ENCODE peak calls at places on chromosome 19, in seven cellular contexts. E is tibial artery, S is iPS DF 6.9, X is neuronal stem cell, K is RWPE2, P is esophagus squamous epithelium, O is right lobe of liver. U is an unnamed sample.
A peak's percentile ranks its signal among the peaks of the same experiment; 100 is the strongest.

GRCh38 chr19:11278670-11279069 is 16.3 kb upstream of the DOCK6 start:
- DNase-seq in E (no peak), S (no peak), X (no peak), K (no peak), P (no peak), O (no peak), U (no peak)

GRCh38 chr19:47663911-47664771 is 49.1 kb upstream of the EHD2 start:
- DNase-seq in E (peak; percentile 90), S (no peak), X (no peak), K (no peak), P (peak; percentile 10), O (peak; percentile 56), U (peak; percentile 55)

GRCh38 chr19:12669272-12670158 is 2.9 kb downstream of the WDR83 start:
- DNase-seq in E (peak; percentile 86), S (no peak), X (peak; percentile 77), K (no peak), P (no peak), O (peak; percentile 77), U (peak; percentile 85)

GRCh38 chr19:47658431-47659383 is 49.8 kb downstream of the BICRA start:
- DNase-seq in E (no peak), S (no peak), X (no peak), K (no peak), P (no peak), O (no peak), U (peak; percentile 78)

GRCh38 chr19:8021374-8021773 is 15.9 kb upstream of the ELAVL1 start:
- DNase-seq in E (no peak), S (no peak), X (no peak), K (no peak), P (no peak), O (peak; percentile 57), U (no peak)

GRCh38 chr19:40716031-40716654 is 543 bp downstream of the COQ8B start:
- DNase-seq in E (peak; percentile 77), S (no peak), X (no peak), K (peak; percentile 91), P (no peak), O (no peak), U (peak; percentile 59)

GRCh38 chr19:6378036-6378435 is 2.3 kb upstream of the PSPN start:
- DNase-seq in E (no peak), S (no peak), X (no peak), K (no peak), P (no peak), O (no peak), U (no peak)

GRCh38 chr19:35901854-35902661 is at the start of gene HCST:
- DNase-seq in E (no peak), S (no peak), X (no peak), K (no peak), P (no peak), O (no peak), U (no peak)

GRCh38 chr19:49746206-49746958 is 16.7 kb downstream of the TSKS start:
- DNase-seq in E (no peak), S (peak; percentile 89), X (no peak), K (peak; percentile 78), P (no peak), O (peak; percentile 60), U (no peak)

GRCh38 chr19:1157931-1158884 is 15.9 kb downstream of the SBNO2 start:
- DNase-seq in E (no peak), S (no peak), X (no peak), K (no peak), P (no peak), O (peak; percentile 22), U (no peak)

GRCh38 chr19:52473655-52474350 is 20.4 kb downstream of the ZNF578 start:
- DNase-seq in E (no peak), S (no peak), X (no peak), K (no peak), P (no peak), O (no peak), U (no peak)

GRCh38 chr19:18208098-18208951 is 4.5 kb upstream of the RAB3A start:
- DNase-seq in E (no peak), S (no peak), X (no peak), K (no peak), P (no peak), O (no peak), U (peak; percentile 71)

GRCh38 chr19:52936151-52936957 is 13.1 kb upstream of the ZNF888 start:
- DNase-seq in E (peak; percentile 10), S (no peak), X (no peak), K (no peak), P (no peak), O (no peak), U (peak; percentile 74)

GRCh38 chr19:17576758-17577532 is 21.5 kb downstream of the COLGALT1 start:
- DNase-seq in E (no peak), S (peak; percentile 92), X (peak; percentile 84), K (peak; percentile 85), P (no peak), O (no peak), U (peak; percentile 92)

GRCh38 chr19:50003810-50004419 is 21.3 kb downstream of the VRK3 start:
- DNase-seq in E (peak; percentile 87), S (no peak), X (no peak), K (no peak), P (no peak), O (no peak), U (no peak)

GRCh38 chr19:33295621-33296472 is 6.5 kb downstream of the CEBPA start:
- DNase-seq in E (no peak), S (no peak), X (no peak), K (peak; percentile 19), P (no peak), O (no peak), U (peak; percentile 5)

GRCh38 chr19:48879025-48879572 is 6.9 kb downstream of the PPP1R15A start:
- DNase-seq in E (no peak), S (no peak), X (no peak), K (no peak), P (no peak), O (no peak), U (no peak)

GRCh38 chr19:10872551-10873107 is 1.3 kb downstream of the CARM1 start:
- DNase-seq in E (no peak), S (no peak), X (no peak), K (no peak), P (no peak), O (no peak), U (no peak)

GRCh38 chr19:29587518-29587986 is 18.5 kb upstream of the POP4 start:
- DNase-seq in E (no peak), S (no peak), X (no peak), K (no peak), P (no peak), O (no peak), U (peak; percentile 27)

GRCh38 chr19:27966390-27966816 is 1246.5 kb downstream of the UQCRFS1 start:
- DNase-seq in E (no peak), S (no peak), X (no peak), K (no peak), P (no peak), O (no peak), U (no peak)

GRCh38 chr19:648904-649733 is 9.4 kb downstream of the FGF22 start:
- DNase-seq in E (no peak), S (no peak), X (no peak), K (no peak), P (no peak), O (no peak), U (no peak)

DNA sequence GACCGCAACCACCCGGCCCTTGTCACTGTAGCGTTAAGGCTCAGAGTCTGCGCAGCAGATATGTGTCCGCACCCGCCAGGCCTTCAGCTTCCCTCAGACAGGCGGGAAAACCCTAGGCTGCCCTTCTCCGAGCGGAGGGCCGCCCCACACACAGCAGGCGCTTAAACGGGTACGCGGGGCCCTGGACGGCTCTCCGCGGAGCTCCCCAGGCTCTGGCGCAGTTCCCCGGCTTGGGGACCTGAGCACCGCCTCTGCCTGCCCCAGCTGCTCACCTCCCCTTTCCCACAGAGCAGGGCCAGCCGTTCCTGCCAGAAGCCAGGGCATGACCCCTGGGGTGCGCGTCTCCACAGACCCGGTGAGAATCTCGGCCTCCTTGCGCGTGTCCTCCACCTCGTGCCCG is 599 bp downstream of the ZNF135 start:
- DNase-seq in E (no peak), S (no peak), X (no peak), K (no peak), P (no peak), O (no peak), U (no peak)
- H3K4me1 ChIP-seq in E (peaks cover 10% of the 10 kb centered on the region), S (no peaks in the 10 kb centered on the region), X (no peaks in the 10 kb centered on the region), K (no peaks in the 10 kb centered on the region), P (peaks cover 4% of the 10 kb centered on the region), O (no peaks in the 10 kb centered on the region), U (no peaks in the 10 kb centered on the region)

GRCh38 chr19:38412961-38413360 is 10.1 kb downstream of the FAM98C start:
- DNase-seq in E (no peak), S (no peak), X (no peak), K (no peak), P (no peak), O (no peak), U (no peak)
- H3K4me3 ChIP-seq in E (no peak overlapping the region), S (no peak overlapping the region), X (no peak overlapping the region), K (no peak overlapping the region), P (no peak overlapping the region), O (no peak overlapping the region), U (no peak overlapping the region)

GRCh38 chr19:2235396-2236284 is 489 bp downstream of the PLEKHJ1 start:
- DNase-seq in E (no peak), S (no peak), X (no peak), K (no peak), P (no peak), O (no peak), U (peak; percentile 86)
- H3K4me1 ChIP-seq in E (peaks cover 39% of the 10 kb centered on the region), S (no peaks in the 10 kb centered on the region), X (peaks cover 23% of the 10 kb centered on the region), K (peaks cover 10% of the 10 kb centered on the region), P (peaks cover 27% of the 10 kb centered on the region), O (peaks cover 38% of the 10 kb centered on the region), U (peaks cover 40% of the 10 kb centered on the region)

DNA sequence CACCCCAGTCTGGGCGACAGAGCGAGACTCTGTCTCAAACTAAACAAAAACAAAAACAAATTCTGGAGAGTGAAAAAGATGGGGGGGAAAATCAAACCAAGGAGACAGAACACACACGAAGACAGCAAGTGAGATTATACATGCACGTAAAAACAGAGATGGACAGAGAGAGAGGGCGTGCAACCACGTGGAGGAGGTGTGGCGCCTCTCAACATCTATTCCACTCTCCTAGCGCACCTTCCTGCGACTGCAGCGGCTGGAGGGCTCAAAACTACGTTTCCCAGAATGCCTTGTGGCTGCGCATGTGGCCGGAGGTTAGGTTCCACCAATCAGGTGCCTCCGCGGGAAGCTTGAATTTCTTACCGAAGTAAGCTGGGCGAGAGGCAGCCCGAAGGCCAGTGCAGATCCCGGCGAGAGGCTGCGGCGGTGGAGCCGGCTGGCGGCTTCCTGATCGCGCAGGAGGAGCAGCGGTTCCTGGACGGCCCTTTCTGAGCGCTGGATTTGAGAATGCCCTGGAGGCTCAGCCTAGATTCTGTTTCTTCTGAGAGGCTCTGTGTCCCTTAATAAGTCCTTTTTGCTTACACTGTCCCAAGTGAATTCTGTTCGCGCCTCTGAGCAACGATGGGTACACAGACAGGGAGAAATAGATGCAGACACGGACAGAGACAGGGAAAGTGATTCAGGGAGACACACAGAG is 13.1 kb upstream of the NANOS2 start:
- DNase-seq in E (peak; percentile 90), S (peak; percentile 93), X (peak; percentile 93), K (peak; percentile 91), P (peak; percentile 21), O (peak; percentile 90), U (peak; percentile 97)
- H3K4me3 ChIP-seq in E (no peak overlapping the region), S (peak overlapping the region; percentile 18), X (peak overlapping the region; percentile 43), K (peak overlapping the region; percentile 15), P (no peak overlapping the region), O (no peak overlapping the region), U (no peak overlapping the region)

GRCh38 chr19:13906525-13906904 is 514 bp downstream of the CC2D1A start:
- DNase-seq in E (no peak), S (no peak), X (no peak), K (no peak), P (no peak), O (no peak), U (peak; percentile 86)
- H3K4me1 ChIP-seq in E (peaks cover 16% of the 10 kb centered on the region), S (no peaks in the 10 kb centered on the region), X (peaks cover 5% of the 10 kb centered on the region), K (no peaks in the 10 kb centered on the region), P (peaks cover 13% of the 10 kb centered on the region), O (peaks cover 18% of the 10 kb centered on the region), U (peaks cover 34% of the 10 kb centered on the region)

GRCh38 chr19:54551293-54551692 is 22.3 kb upstream of the LILRA2 start:
- DNase-seq in E (no peak), S (no peak), X (no peak), K (no peak), P (no peak), O (no peak), U (no peak)
- H3K4me3 ChIP-seq in E (no peak overlapping the region), S (no peak overlapping the region), X (no peak overlapping the region), K (no peak overlapping the region), P (no peak overlapping the region), O (no peak overlapping the region), U (no peak overlapping the region)